ENCODE peak calls at places on chromosome 1, in seven cellular contexts. D is astrocyte of the spinal cord, Z is PC-3, E is A549, I is AG04450, J is ovary, O is stomach. W is an unnamed sample.

GRCh38 chr1:229428256-229428655 is 5.6 kb downstream of the ACTA1 start:
- DNase-seq in J (no peak), O (no peak), I (no peak), D (no peak), E (no peak), Z (no peak), W (no peak)

GRCh38 chr1:119718969-119719368 is 7.2 kb downstream of the PHGDH start:
- DNase-seq in O (no peak), D (no peak), J (no peak), I (no peak), E (no peak), Z (no peak), W (no peak)

GRCh38 chr1:43284711-43285110 is 670 bp downstream of the C1orf210 start:
- DNase-seq in E (no peak), D (no peak), I (no peak), Z (no peak), J (no peak), O (no peak), W (no peak)

GRCh38 chr1:244839656-244840055 is 4.2 kb downstream of the COX20 start:
- DNase-seq in O (no peak), E (no peak), J (no peak), Z (no peak), D (peak; percentile 57), I (no peak), W (peak; percentile 39)

GRCh38 chr1:228515200-228515834 is 28.1 kb downstream of the RNF187 start:
- DNase-seq in Z (peak; percentile 68), J (peak; percentile 32), I (peak; percentile 18), O (no peak), E (peak; percentile 55), D (peak; percentile 44), W (peak; percentile 44)

GRCh38 chr1:201217146-201217545 is 26.5 kb downstream of the IGFN1 start:
- DNase-seq in E (no peak), J (no peak), I (no peak), O (no peak), D (no peak), Z (no peak), W (no peak)

GRCh38 chr1:114152211-114153050 is 1.2 kb downstream of the SYT6 start:
- DNase-seq in I (no peak), E (peak; percentile 1), Z (peak; percentile 43), D (peak; percentile 12), O (peak; percentile 37), J (peak; percentile 37), W (peak; percentile 34)

GRCh38 chr1:35361638-35362037 is 93.1 kb downstream of the ZMYM4 start:
- DNase-seq in D (no peak), J (no peak), E (no peak), I (no peak), O (no peak), Z (no peak), W (no peak)

GRCh38 chr1:181044449-181044966 is 10.7 kb downstream of the MR1 start:
- DNase-seq in O (peak; percentile 30), D (no peak), J (no peak), I (no peak), Z (peak; percentile 2), E (peak; percentile 66), W (no peak)

GRCh38 chr1:10973552-10973951 is 38.9 kb upstream of the TARDBP start:
- DNase-seq in I (peak; percentile 38), J (no peak), E (no peak), D (no peak), Z (no peak), O (peak; percentile 36), W (peak; percentile 76)

GRCh38 chr1:237681210-237681609 is 209.5 kb downstream of the ZP4 start:
- DNase-seq in O (no peak), I (no peak), E (no peak), Z (no peak), J (no peak), D (no peak), W (no peak)

GRCh38 chr1:237672748-237673147 is 218.0 kb downstream of the ZP4 start:
- DNase-seq in E (peak; percentile 36), O (no peak), Z (peak; percentile 21), I (no peak), D (no peak), J (no peak), W (no peak)

GRCh38 chr1:237679687-237680086 is 211.0 kb downstream of the ZP4 start:
- DNase-seq in E (no peak), O (no peak), D (no peak), I (no peak), J (no peak), Z (no peak), W (no peak)

GRCh38 chr1:237677979-237678378 is 212.7 kb downstream of the ZP4 start:
- DNase-seq in E (peak; percentile 36), D (peak; percentile 34), Z (peak; percentile 34), J (no peak), O (no peak), I (peak; percentile 47), W (peak; percentile 17)
- TF ChIP-seq CTCF in E (peak; percentile 42), D (no peak), Z (peak; percentile 36), J (no peak), O (no peak), I (peak; percentile 30), W (no peak)

GRCh38 chr1:30906631-30907389 is 1.7 kb downstream of the SDC3 start:
- DNase-seq in I (no peak), O (no peak), J (no peak), E (no peak), D (no peak), Z (no peak), W (no peak)
- H3K4me3 ChIP-seq in I (peak overlapping the region; percentile 74), O (peak overlapping the region; percentile 60), J (no peak overlapping the region), E (no peak overlapping the region), D (peak overlapping the region; percentile 69), Z (no peak overlapping the region), W (peak overlapping the region; percentile 72)

GRCh38 chr1:67261646-67262045 is 46.0 kb upstream of the IL12RB2 start:
- DNase-seq in D (no peak), J (no peak), I (no peak), E (no peak), Z (no peak), O (no peak), W (no peak)
- TF ChIP-seq CTCF in D (peak; percentile 35), J (no peak), I (peak; percentile 43), E (no peak), Z (peak; percentile 48), O (no peak), W (peak; percentile 29)

GRCh38 chr1:9181990-9182783 is 52.4 kb upstream of the H6PD start:
- DNase-seq in D (peak; percentile 42), I (no peak), Z (peak; percentile 39), O (peak; percentile 65), J (peak; percentile 77), E (peak; percentile 50), W (peak; percentile 56)
- H3K4me3 ChIP-seq in D (peak overlapping the region; percentile 62), I (peak overlapping the region; percentile 84), Z (peak overlapping the region; percentile 75), O (peak overlapping the region; percentile 84), J (peak overlapping the region; percentile 66), E (peak overlapping the region; percentile 68), W (peak overlapping the region; percentile 96)

DNA sequence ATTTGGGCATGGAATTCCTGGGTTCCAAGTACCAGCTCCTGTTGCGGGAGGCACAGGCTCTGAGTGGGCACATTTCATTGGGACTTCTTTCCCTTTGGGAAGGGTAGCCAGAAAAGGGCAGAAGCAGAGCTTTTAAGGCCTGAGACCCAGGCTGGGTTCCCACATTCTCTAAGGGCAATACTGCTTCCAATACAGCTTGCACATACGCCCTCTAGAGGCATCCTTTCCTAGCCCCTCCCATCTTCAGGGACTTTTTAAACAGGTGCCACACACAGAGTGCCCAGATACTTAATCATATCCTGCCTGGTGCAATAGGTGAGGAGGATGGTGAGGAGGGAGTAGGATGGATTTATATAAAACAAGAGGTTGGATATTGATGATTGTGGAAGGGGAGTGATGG is 5.7 kb downstream of the GPR88 start:
- DNase-seq in E (peak; percentile 21), I (no peak), O (no peak), Z (peak; percentile 79), D (no peak), J (no peak), W (no peak)
- TF ChIP-seq CTCF in E (peak; percentile 13), I (peak; percentile 25), O (no peak), Z (peak; percentile 74), D (peak; percentile 20), J (no peak), W (no peak)

GRCh38 chr1:107394301-107394700 is 253.5 kb downstream of the NTNG1 start:
- DNase-seq in I (no peak), D (no peak), E (no peak), J (no peak), Z (no peak), O (no peak), W (no peak)
- H3K4me3 ChIP-seq in I (no peak overlapping the region), D (no peak overlapping the region), E (no peak overlapping the region), J (no peak overlapping the region), Z (no peak overlapping the region), O (no peak overlapping the region), W (no peak overlapping the region)

DNA sequence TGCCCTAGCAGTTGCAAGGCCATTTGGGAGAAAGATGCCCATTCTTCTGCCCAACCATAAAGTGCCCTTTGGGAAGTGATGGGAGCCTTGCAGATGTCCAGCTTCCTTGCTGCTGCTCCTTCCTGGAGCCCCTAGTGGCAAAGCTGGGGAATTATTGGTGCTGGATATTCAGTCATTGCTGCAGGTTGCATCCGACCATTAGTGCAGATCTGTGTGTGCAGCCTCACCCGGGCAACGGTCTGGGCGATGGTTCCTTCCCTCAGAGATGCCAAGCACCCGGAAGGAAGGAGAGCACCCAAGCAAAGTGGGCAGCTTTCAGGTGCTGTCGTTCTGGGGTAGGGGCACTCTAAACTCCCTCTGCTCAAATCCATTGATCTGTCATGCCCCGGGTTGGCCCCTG is 467.3 kb downstream of the PTPRU start:
- DNase-seq in Z (peak; percentile 59), J (no peak), E (peak; percentile 49), D (peak; percentile 53), I (no peak), O (no peak), W (peak; percentile 59)
- TF ChIP-seq CTCF in Z (peak; percentile 78), J (no peak), E (peak; percentile 45), D (peak; percentile 89), I (peak; percentile 93), O (peak; percentile 67), W (peak; percentile 91)

GRCh38 chr1:183915634-183916510 is 111.0 kb downstream of the RGL1 start:
- DNase-seq in E (peak; percentile 87), O (peak; percentile 63), Z (peak; percentile 96), D (peak; percentile 97), I (peak; percentile 97), J (peak; percentile 82), W (peak; percentile 98)
- H3K4me3 ChIP-seq in E (no peak overlapping the region), O (no peak overlapping the region), Z (peak overlapping the region; percentile 45), D (peak overlapping the region; percentile 2), I (peak overlapping the region; percentile 11), J (no peak overlapping the region), W (peak overlapping the region; percentile 31)

DNA sequence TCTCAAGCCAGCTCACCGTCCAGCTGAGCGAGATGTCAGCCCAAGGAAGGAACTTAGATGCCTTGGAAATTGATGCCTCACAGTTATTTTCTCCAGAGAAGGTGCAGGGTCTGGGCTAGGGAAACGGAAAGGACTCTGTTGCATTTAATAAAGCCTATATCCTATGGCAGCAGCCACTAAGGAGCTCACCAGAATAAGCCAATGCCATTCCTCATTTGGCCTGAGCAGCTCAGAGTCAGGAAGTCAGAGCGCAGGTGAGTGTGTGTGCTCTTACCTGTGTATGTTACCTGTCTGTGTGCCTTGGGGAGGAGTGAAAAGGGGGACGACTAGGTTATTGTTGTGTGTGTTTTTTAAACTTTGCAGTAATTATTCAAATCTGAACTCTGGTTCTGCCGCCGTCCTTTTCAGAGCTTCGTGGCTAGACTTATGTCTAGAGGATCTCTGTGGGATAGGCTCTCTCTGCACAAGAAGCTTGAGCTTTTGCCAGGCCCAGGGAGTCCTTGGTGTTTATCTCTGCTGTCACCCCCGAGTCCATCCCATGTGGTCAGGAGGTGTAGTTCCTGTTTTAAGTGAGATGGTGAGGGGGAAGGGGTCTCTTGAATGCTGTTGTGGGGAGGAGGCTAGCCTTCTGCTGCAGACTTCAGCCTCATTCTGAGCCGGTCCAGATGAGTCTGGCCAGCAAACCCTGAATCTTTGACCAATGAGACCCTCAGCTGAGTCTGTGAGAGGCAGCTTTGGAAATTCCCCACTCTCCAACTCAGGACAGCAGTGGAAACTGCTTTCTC is 2.4 kb downstream of the TMCC2 start:
- DNase-seq in J (no peak), I (no peak), D (no peak), O (peak; percentile 24), E (no peak), Z (no peak), W (no peak)
- TF ChIP-seq CTCF in J (no peak), I (no peak), D (no peak), O (no peak), E (no peak), Z (no peak), W (no peak)